ENCODE peak calls at places on chromosomes 7 and 10, in six cellular contexts. C is lung, M is tibial nerve, A is Panc1, X is cardiac muscle cell, Q is lower lobe of right lung. V is an unnamed sample.

GRCh38 chr7:22433710-22434460 is 66.1 kb downstream of the STEAP1B start:
- DNase-seq in C (no peak), M (no peak), A (no peak), X (no peak), Q (no peak), V (no peak)

GRCh38 chr7:55533050-55533728 is 39.1 kb downstream of the VOPP1 start:
- DNase-seq in C (no peak), M (no peak), A (no peak), X (no peak), Q (no peak), V (peak; percentile 92)

GRCh38 chr7:25032774-25033743 is 53.1 kb upstream of the OSBPL3 start:
- DNase-seq in C (no peak), M (no peak), A (no peak), X (no peak), Q (no peak), V (no peak)

GRCh38 chr10:60230892-60231291 is 158.8 kb downstream of the ANK3 start:
- DNase-seq in C (no peak), M (no peak), A (no peak), X (no peak), Q (no peak), V (no peak)

GRCh38 chr7:47254081-47255006 is 327.6 kb downstream of the TNS3 start:
- DNase-seq in C (peak; percentile 74), M (peak; percentile 75), A (no peak), X (peak; percentile 88), Q (peak; percentile 90), V (no peak)

GRCh38 chr7:107138696-107139420 is 29.9 kb upstream of the HBP1 start:
- DNase-seq in C (no peak), M (no peak), A (no peak), X (no peak), Q (no peak), V (no peak)

GRCh38 chr10:90742189-90742588 is 115.7 kb downstream of the HTR7 start:
- DNase-seq in C (no peak), M (no peak), A (no peak), X (no peak), Q (no peak), V (no peak)

GRCh38 chr7:134562136-134562535 is 13.2 kb downstream of the AKR1B15 start:
- DNase-seq in C (no peak), M (no peak), A (no peak), X (no peak), Q (no peak), V (peak; percentile 8)

GRCh38 chr10:101222683-101223273 is 6.5 kb downstream of the LBX1 start:
- DNase-seq in C (no peak), M (no peak), A (no peak), X (no peak), Q (no peak), V (no peak)

GRCh38 chr7:22943997-22944396 is 69.9 kb downstream of the HYCC1 start:
- DNase-seq in C (no peak), M (no peak), A (no peak), X (peak; percentile 32), Q (no peak), V (no peak)

GRCh38 chr10:102262744-102263370 is 17.5 kb downstream of the GBF1 start:
- DNase-seq in C (no peak), M (no peak), A (no peak), X (no peak), Q (no peak), V (no peak)

GRCh38 chr10:29533696-29534285 is 101.0 kb downstream of the SVIL start:
- DNase-seq in C (no peak), M (no peak), A (no peak), X (no peak), Q (no peak), V (no peak)

GRCh38 chr7:133345690-133346421 is 93.0 kb downstream of the EXOC4 start:
- DNase-seq in C (no peak), M (no peak), A (no peak), X (peak; percentile 0), Q (no peak), V (no peak)

GRCh38 chr10:24114561-24114960 is 94.4 kb upstream of the KIAA1217 start:
- DNase-seq in C (no peak), M (no peak), A (no peak), X (no peak), Q (no peak), V (no peak)

GRCh38 chr10:61897671-61898434 is 3.6 kb upstream of the ARID5B start:
- DNase-seq in C (peak; percentile 35), M (peak; percentile 38), A (no peak), X (peak; percentile 49), Q (peak; percentile 56), V (peak; percentile 75)

GRCh38 chr7:16484453-16485158 is 19.1 kb upstream of the SOSTDC1 start:
- DNase-seq in C (no peak), M (no peak), A (peak; percentile 67), X (no peak), Q (no peak), V (no peak)

GRCh38 chr7:116997972-116998371 is 44.7 kb downstream of the ST7 start:
- DNase-seq in C (no peak), M (no peak), A (no peak), X (no peak), Q (no peak), V (no peak)

GRCh38 chr7:29146082-29146706 is at the start of gene CPVL:
- DNase-seq in C (peak; percentile 51), M (peak; percentile 29), A (no peak), X (peak; percentile 77), Q (peak; percentile 79), V (peak; percentile 88)

GRCh38 chr7:149883452-149883861 is 9.7 kb downstream of the ATP6V0E2 start:
- DNase-seq in C (peak; percentile 65), M (no peak), A (no peak), X (peak; percentile 70), Q (peak; percentile 69), V (peak; percentile 67)

GRCh38 chr10:75708060-75708459 is 276.6 kb downstream of the LRMDA start:
- DNase-seq in C (no peak), M (no peak), A (no peak), X (no peak), Q (no peak), V (no peak)

GRCh38 chr10:13143761-13144160 is 17.6 kb upstream of the MCM10 start:
- DNase-seq in C (no peak), M (no peak), A (no peak), X (no peak), Q (no peak), V (no peak)

GRCh38 chr10:124734311-124735166 is 9.6 kb downstream of the FAM53B start:
- DNase-seq in C (no peak), M (no peak), A (no peak), X (no peak), Q (no peak), V (peak; percentile 90)

GRCh38 chr10:132940791-132941465 is 1.4 kb downstream of the CFAP46 start:
- DNase-seq in C (no peak), M (no peak), A (no peak), X (no peak), Q (peak; percentile 39), V (no peak)
- H3K4me3 ChIP-seq in C (no peak overlapping the region), M (no peak overlapping the region), A (no peak overlapping the region), X (no peak overlapping the region), Q (no peak overlapping the region), V (no peak overlapping the region)

GRCh38 chr7:74027124-74027682 is 770 bp upstream of the ELN start:
- DNase-seq in C (no peak), M (no peak), A (no peak), X (no peak), Q (no peak), V (no peak)

GRCh38 chr7:74027683-74028320 is at the start of gene ELN:
- DNase-seq in C (peak; percentile 70), M (peak; percentile 72), A (no peak), X (no peak), Q (peak; percentile 72), V (no peak)

GRCh38 chr7:74029094-74029785 is 1.3 kb downstream of the ELN start:
- DNase-seq in C (no peak), M (no peak), A (no peak), X (no peak), Q (no peak), V (no peak)

GRCh38 chr7:74029991-74030415 is 2.0 kb downstream of the ELN start:
- DNase-seq in C (no peak), M (no peak), A (no peak), X (peak; percentile 81), Q (no peak), V (no peak)

DNA sequence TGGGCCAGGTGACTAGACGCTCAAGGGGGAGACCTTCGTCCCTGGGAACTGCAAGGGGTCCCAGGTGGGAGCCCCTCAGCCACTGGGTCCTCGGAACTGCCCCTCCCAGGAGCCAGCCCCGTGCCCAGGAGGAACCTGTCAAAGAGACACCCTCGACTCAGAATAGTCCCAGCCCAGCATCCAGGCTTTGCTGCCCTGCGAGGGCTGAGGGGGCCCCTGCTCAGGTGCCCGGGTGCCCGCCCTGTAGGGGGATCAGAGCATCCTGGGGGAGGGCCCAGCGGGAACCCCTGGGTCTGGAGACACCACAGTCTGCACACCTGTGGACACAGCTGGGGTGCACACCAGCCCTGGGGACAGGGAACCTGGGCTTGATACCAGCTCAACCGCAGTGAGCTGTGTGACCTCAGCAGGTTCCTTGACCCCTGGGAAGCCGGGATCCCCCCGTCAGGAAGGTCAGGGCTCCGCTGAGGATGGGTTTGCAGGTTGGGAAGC is 394 bp downstream of the ELN start:
- DNase-seq in C (no peak), M (no peak), A (no peak), X (no peak), Q (no peak), V (no peak)
- H3K4me3 ChIP-seq in C (peak overlapping the region; percentile 34), M (peak overlapping the region; percentile 48), A (no peak overlapping the region), X (no peak overlapping the region), Q (peak overlapping the region; percentile 60), V (no peak overlapping the region)

GRCh38 chr10:96695366-96695765 is 24.9 kb downstream of the PIK3AP1 start:
- DNase-seq in C (no peak), M (no peak), A (no peak), X (no peak), Q (no peak), V (peak; percentile 14)
- H3K4me3 ChIP-seq in C (no peak overlapping the region), M (no peak overlapping the region), A (no peak overlapping the region), X (no peak overlapping the region), Q (no peak overlapping the region), V (no peak overlapping the region)

GRCh38 chr10:71585579-71586092 is 133.9 kb downstream of the C10orf105 start:
- DNase-seq in C (no peak), M (no peak), A (no peak), X (no peak), Q (no peak), V (no peak)

GRCh38 chr10:71588685-71589084 is 130.9 kb downstream of the C10orf105 start:
- DNase-seq in C (no peak), M (no peak), A (no peak), X (no peak), Q (no peak), V (no peak)

GRCh38 chr10:71587941-71588573 is 131.5 kb downstream of the C10orf105 start:
- DNase-seq in C (no peak), M (no peak), A (no peak), X (no peak), Q (no peak), V (no peak)

GRCh38 chr10:71590786-71591350 is 128.7 kb downstream of the C10orf105 start:
- DNase-seq in C (no peak), M (no peak), A (no peak), X (no peak), Q (no peak), V (no peak)

GRCh38 chr10:71589617-71590551 is 129.7 kb downstream of the C10orf105 start:
- DNase-seq in C (peak; percentile 35), M (no peak), A (no peak), X (no peak), Q (no peak), V (no peak)
- H3K4me3 ChIP-seq in C (no peak overlapping the region), M (no peak overlapping the region), A (no peak overlapping the region), X (no peak overlapping the region), Q (no peak overlapping the region), V (no peak overlapping the region)

V was measured in Jurkat, Clone E6-1.